ENCODE peak calls at places on chromosomes 6 and 20, in four cellular contexts. E, B, U and J are unnamed samples.
A peak's percentile ranks its signal among the peaks of the same experiment; 100 is the strongest.

GRCh38 chr6:31907158-31907813 is 5.4 kb upstream of the ZBTB12 start:
- DNase-seq in B (peak; percentile 28), U (no peak), E (peak; percentile 86), J (no peak)

GRCh38 chr6:41428995-41429417 is 93.6 kb downstream of the NCR2 start:
- DNase-seq in E (no peak), U (no peak), B (no peak), J (peak; percentile 51)

GRCh38 chr6:52399511-52400315 is 20.4 kb upstream of the EFHC1 start:
- DNase-seq in E (peak; percentile 77), U (peak; percentile 58), B (peak; percentile 58), J (peak; percentile 90)

GRCh38 chr6:139230421-139230840 is 61.4 kb downstream of the TXLNB start:
- DNase-seq in U (no peak), E (no peak), B (peak; percentile 10), J (peak; percentile 30)

GRCh38 chr20:58622671-58623578 is 28.2 kb upstream of the STX16 start:
- DNase-seq in E (no peak), B (no peak), U (no peak), J (no peak)

GRCh38 chr20:51138576-51138975 is 115.7 kb upstream of the KCNG1 start:
- DNase-seq in B (no peak), E (no peak), U (no peak), J (no peak)

GRCh38 chr20:22501566-22502344 is 82.6 kb downstream of the FOXA2 start:
- DNase-seq in E (no peak), U (no peak), B (no peak), J (no peak)

GRCh38 chr6:37897321-37897720 is 77.8 kb downstream of the ZFAND3 start:
- DNase-seq in B (peak; percentile 10), U (no peak), E (no peak), J (peak; percentile 40)

GRCh38 chr20:58065508-58066361 is 162.7 kb downstream of the ANKRD60 start:
- DNase-seq in E (no peak), B (no peak), U (no peak), J (peak; percentile 36)

GRCh38 chr20:13775867-13776266 is 8.9 kb downstream of the ESF1 start:
- DNase-seq in U (no peak), E (no peak), B (no peak), J (no peak)

GRCh38 chr6:115768469-115768868 is 292.2 kb downstream of the FRK start:
- DNase-seq in U (no peak), B (no peak), E (no peak), J (no peak)

GRCh38 chr6:155188707-155189496 is 74.9 kb upstream of the CLDN20 start:
- DNase-seq in E (peak; percentile 27), B (no peak), U (no peak), J (no peak)

GRCh38 chr6:36962874-36963273 is 8.3 kb downstream of the PI16 start:
- DNase-seq in B (peak; percentile 36), E (no peak), U (no peak), J (peak; percentile 98)

GRCh38 chr20:34753706-34754461 is 49.7 kb downstream of the TP53INP2 start:
- DNase-seq in B (no peak), U (no peak), E (no peak), J (peak; percentile 39)

GRCh38 chr6:37679539-37680476 is 17.9 kb downstream of the MDGA1 start:
- DNase-seq in B (no peak), U (no peak), E (no peak), J (no peak)

GRCh38 chr6:152845421-152845820 is 94.8 kb downstream of the VIP start:
- DNase-seq in U (no peak), B (no peak), E (no peak), J (no peak)

GRCh38 chr6:149608381-149608982 is 40.0 kb downstream of the KATNA1 start:
- DNase-seq in E (no peak), B (no peak), U (no peak), J (no peak)

GRCh38 chr6:113396644-113397201 is 460.4 kb upstream of the MARCKS start:
- DNase-seq in U (no peak), E (no peak), B (no peak), J (no peak)

GRCh38 chr6:31525553-31525931 is 3.2 kb upstream of the MCCD1 start:
- DNase-seq in U (peak; percentile 55), E (no peak), B (no peak), J (no peak)

GRCh38 chr6:169589293-169589692 is 112.5 kb downstream of the WDR27 start:
- DNase-seq in B (no peak), U (no peak), E (no peak), J (no peak)

GRCh38 chr6:119129968-119130484 is 51.6 kb upstream of the FAM184A start:
- DNase-seq in E (peak; percentile 90), B (peak; percentile 28), U (peak; percentile 39), J (no peak)

GRCh38 chr20:17573493-17573892 is 3.6 kb downstream of the DSTN start:
- DNase-seq in B (no peak), U (no peak), E (no peak), J (no peak)

GRCh38 chr6:169994734-169995133 is 243.3 kb downstream of the ERMARD start:
- DNase-seq in U (no peak), E (no peak), B (no peak), J (no peak)

GRCh38 chr6:134640975-134641429 is 308.9 kb downstream of the ALDH8A1 start:
- DNase-seq in U (peak; percentile 64), B (peak; percentile 78), E (peak; percentile 79), J (peak; percentile 79)

GRCh38 chr6:150271501-150272263 is 97.1 kb upstream of the IYD start:
- DNase-seq in E (no peak), B (no peak), U (peak; percentile 87), J (no peak)

GRCh38 chr6:70900061-70900460 is 56.8 kb downstream of the B3GAT2 start:
- DNase-seq in E (no peak), U (no peak), B (no peak), J (no peak)

GRCh38 chr6:70901324-70901723 is 55.5 kb downstream of the B3GAT2 start:
- DNase-seq in U (no peak), E (no peak), B (peak; percentile 8), J (no peak)

GRCh38 chr6:70903665-70904452 is 53.0 kb downstream of the B3GAT2 start:
- DNase-seq in E (no peak), B (no peak), U (no peak), J (no peak)

GRCh38 chr6:70905676-70906075 is 51.2 kb downstream of the B3GAT2 start:
- DNase-seq in E (no peak), U (no peak), B (no peak), J (no peak)
- TF ChIP-seq JUNB in E (no peak), U (no peak), B (no peak), J (no peak)

DNA sequence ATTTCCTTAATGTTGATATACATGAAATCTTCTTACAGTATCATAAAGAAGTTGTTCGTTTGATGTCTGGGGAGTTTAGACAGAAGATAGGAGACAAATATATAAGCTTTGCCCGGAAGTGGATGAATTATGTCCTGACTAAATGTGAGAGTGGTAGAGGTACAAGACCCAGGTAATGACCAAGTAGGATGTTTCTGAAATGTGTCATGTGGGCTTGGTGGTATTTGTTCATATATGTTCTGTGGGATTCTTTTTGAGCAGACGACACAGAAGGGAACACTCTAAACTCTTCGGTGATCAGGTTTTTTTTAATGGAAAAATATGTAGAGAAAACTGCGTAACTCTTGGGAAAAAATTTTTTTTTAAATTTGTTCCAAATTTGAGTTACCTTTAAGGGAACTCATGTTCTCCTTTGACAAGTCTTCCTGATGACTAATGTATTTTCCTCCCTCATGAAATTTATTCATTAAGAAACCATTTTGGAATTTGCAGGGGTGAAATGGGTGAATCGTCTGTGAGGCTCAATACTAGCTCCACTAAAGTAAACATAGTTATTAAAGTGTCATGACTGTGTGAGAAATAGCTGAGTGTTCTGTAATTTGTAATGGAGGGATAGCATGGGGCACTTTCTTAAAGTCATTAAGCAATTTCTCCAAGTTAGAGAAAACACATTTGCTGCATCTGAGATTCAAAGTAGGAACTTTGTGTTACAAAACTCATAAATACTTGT is 100.6 kb downstream of the MAP3K4 start:
- DNase-seq in B (no peak), E (no peak), U (no peak), J (no peak)
- TF ChIP-seq JUNB in B (no peak), E (no peak), U (no peak), J (no peak)

GRCh38 chr20:1094706-1095220 is 23.6 kb upstream of the PSMF1 start:
- DNase-seq in U (no peak), E (no peak), B (no peak), J (peak; percentile 2)
- TF ChIP-seq JUNB in U (no peak), E (no peak), B (no peak), J (no peak)

GRCh38 chr6:44157152-44157521 is 1.5 kb upstream of the CAPN11 start:
- DNase-seq in E (peak; percentile 70), U (no peak), B (no peak), J (no peak)

GRCh38 chr6:44154067-44154466 is 4.6 kb upstream of the CAPN11 start:
- DNase-seq in B (no peak), U (no peak), E (no peak), J (no peak)

GRCh38 chr6:44152533-44152932 is 6.1 kb upstream of the CAPN11 start:
- DNase-seq in E (no peak), U (no peak), B (no peak), J (no peak)

GRCh38 chr6:44158770-44159228 is at the start of gene CAPN11:
- DNase-seq in B (no peak), U (no peak), E (no peak), J (no peak)

DNA sequence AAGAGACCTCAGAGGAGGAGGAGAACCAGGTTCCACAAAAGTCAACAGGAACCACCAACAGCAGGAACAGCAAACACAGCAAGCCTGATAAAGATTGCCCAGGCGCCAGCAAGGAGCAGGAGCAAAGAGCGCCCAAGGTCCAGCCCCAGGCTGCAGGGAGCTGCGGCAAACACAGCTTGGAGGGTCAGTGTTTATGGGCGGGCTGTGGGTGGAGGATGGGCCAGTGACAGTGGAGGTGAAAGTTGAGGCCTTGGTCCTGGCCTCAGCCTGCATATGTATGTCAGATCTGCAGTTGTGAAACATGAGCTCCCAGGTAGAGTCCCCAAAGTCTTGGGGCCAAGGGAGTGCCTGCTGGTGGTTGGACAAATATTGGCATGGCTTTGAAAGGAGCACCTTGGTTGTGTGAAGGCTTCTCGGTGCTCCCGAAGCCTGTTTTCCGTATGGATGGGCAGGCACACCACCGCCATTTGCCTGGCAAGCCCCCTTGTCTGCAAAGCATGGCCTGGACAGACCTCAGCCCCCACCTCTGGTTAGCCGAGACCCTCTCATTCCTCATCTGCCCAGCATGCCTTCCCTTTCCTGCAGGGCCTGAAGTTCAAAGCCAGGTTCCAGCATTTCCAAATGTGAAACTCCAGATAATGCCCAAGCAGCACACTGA is 2.0 kb upstream of the CAPN11 start:
- DNase-seq in U (no peak), B (no peak), E (peak; percentile 97), J (peak; percentile 41)
- TF ChIP-seq JUNB in U (no peak), B (no peak), E (no peak), J (no peak)